ENCODE peak calls at places on chromosomes 2 and 18, in eight cellular contexts. One of them, this sample, is unnamed.

GRCh38 chr2:71546777-71547281 is 93.5 kb downstream of the DYSF start:
- DNase-seq in upper lobe of right lung: peak; percentile 57
- DNase-seq in cardiac muscle cell: no peak
- DNase-seq in left ventricle myocardium inferior: no peak
- DNase-seq in fibroblast of pulmonary artery: no peak
- DNase-seq in breast epithelium: no peak
- DNase-seq in lower leg skin: no peak
- DNase-seq in GM06990: no peak
- DNase-seq in this sample: no peak

GRCh38 chr2:39119732-39120520 is 925 bp downstream of the SOS1 start:
- DNase-seq in upper lobe of right lung: peak; percentile 84
- DNase-seq in cardiac muscle cell: peak; percentile 79
- DNase-seq in left ventricle myocardium inferior: peak; percentile 46
- DNase-seq in fibroblast of pulmonary artery: peak; percentile 55
- DNase-seq in breast epithelium: peak; percentile 36
- DNase-seq in lower leg skin: peak; percentile 23
- DNase-seq in GM06990: peak; percentile 77
- DNase-seq in this sample: no peak

GRCh38 chr2:22855761-22856184 is 529.2 kb upstream of the KLHL29 start:
- DNase-seq in upper lobe of right lung: no peak
- DNase-seq in cardiac muscle cell: peak; percentile 3
- DNase-seq in left ventricle myocardium inferior: peak; percentile 21
- DNase-seq in fibroblast of pulmonary artery: no peak
- DNase-seq in breast epithelium: no peak
- DNase-seq in lower leg skin: no peak
- DNase-seq in GM06990: no peak
- DNase-seq in this sample: no peak

GRCh38 chr2:135703300-135703699 is 38.4 kb upstream of the UBXN4 start:
- DNase-seq in upper lobe of right lung: no peak
- DNase-seq in cardiac muscle cell: no peak
- DNase-seq in left ventricle myocardium inferior: no peak
- DNase-seq in fibroblast of pulmonary artery: no peak
- DNase-seq in breast epithelium: no peak
- DNase-seq in lower leg skin: no peak
- DNase-seq in GM06990: no peak
- DNase-seq in this sample: no peak

GRCh38 chr2:187989925-187990623 is 301.6 kb upstream of the GULP1 start:
- DNase-seq in upper lobe of right lung: no peak
- DNase-seq in cardiac muscle cell: peak; percentile 52
- DNase-seq in left ventricle myocardium inferior: no peak
- DNase-seq in fibroblast of pulmonary artery: no peak
- DNase-seq in breast epithelium: no peak
- DNase-seq in lower leg skin: no peak
- DNase-seq in GM06990: no peak
- DNase-seq in this sample: no peak

GRCh38 chr2:103789716-103790085 is 1027.9 kb downstream of the TMEM182 start:
- DNase-seq in upper lobe of right lung: no peak
- DNase-seq in cardiac muscle cell: no peak
- DNase-seq in left ventricle myocardium inferior: no peak
- DNase-seq in fibroblast of pulmonary artery: no peak
- DNase-seq in breast epithelium: no peak
- DNase-seq in lower leg skin: no peak
- DNase-seq in GM06990: no peak
- DNase-seq in this sample: no peak

GRCh38 chr2:42969231-42970150 is 177.1 kb upstream of the HAAO start:
- DNase-seq in upper lobe of right lung: no peak
- DNase-seq in cardiac muscle cell: no peak
- DNase-seq in left ventricle myocardium inferior: no peak
- DNase-seq in fibroblast of pulmonary artery: peak; percentile 81
- DNase-seq in breast epithelium: no peak
- DNase-seq in lower leg skin: no peak
- DNase-seq in GM06990: no peak
- DNase-seq in this sample: no peak

GRCh38 chr2:95734976-95735890 is 143.4 kb downstream of the TRIM43 start:
- DNase-seq in upper lobe of right lung: no peak
- DNase-seq in cardiac muscle cell: no peak
- DNase-seq in left ventricle myocardium inferior: no peak
- DNase-seq in fibroblast of pulmonary artery: no peak
- DNase-seq in breast epithelium: no peak
- DNase-seq in lower leg skin: no peak
- DNase-seq in GM06990: peak; percentile 9
- DNase-seq in this sample: no peak

GRCh38 chr2:44495544-44495943 is 133.8 kb downstream of the CAMKMT start:
- DNase-seq in upper lobe of right lung: no peak
- DNase-seq in cardiac muscle cell: no peak
- DNase-seq in left ventricle myocardium inferior: no peak
- DNase-seq in fibroblast of pulmonary artery: no peak
- DNase-seq in breast epithelium: no peak
- DNase-seq in lower leg skin: no peak
- DNase-seq in GM06990: no peak
- DNase-seq in this sample: no peak

GRCh38 chr18:61998957-61999356 is 106.2 kb upstream of the RNF152 start:
- DNase-seq in upper lobe of right lung: no peak
- DNase-seq in cardiac muscle cell: no peak
- DNase-seq in left ventricle myocardium inferior: no peak
- DNase-seq in fibroblast of pulmonary artery: peak; percentile 88
- DNase-seq in breast epithelium: no peak
- DNase-seq in lower leg skin: no peak
- DNase-seq in GM06990: no peak
- DNase-seq in this sample: peak; percentile 97

GRCh38 chr2:79219383-79219988 is 59.9 kb upstream of the REG3A start:
- DNase-seq in upper lobe of right lung: no peak
- DNase-seq in cardiac muscle cell: peak; percentile 74
- DNase-seq in left ventricle myocardium inferior: no peak
- DNase-seq in fibroblast of pulmonary artery: peak; percentile 50
- DNase-seq in breast epithelium: no peak
- DNase-seq in lower leg skin: no peak
- DNase-seq in GM06990: no peak
- DNase-seq in this sample: peak; percentile 4

GRCh38 chr2:27212626-27213471 is 781 bp upstream of the SLC5A6 start:
- DNase-seq in upper lobe of right lung: no peak
- DNase-seq in cardiac muscle cell: peak; percentile 9
- DNase-seq in left ventricle myocardium inferior: no peak
- DNase-seq in fibroblast of pulmonary artery: peak; percentile 74
- DNase-seq in breast epithelium: peak; percentile 23
- DNase-seq in lower leg skin: no peak
- DNase-seq in GM06990: no peak
- DNase-seq in this sample: no peak

GRCh38 chr2:160703648-160704585 is 210.3 kb upstream of the RBMS1 start:
- DNase-seq in upper lobe of right lung: no peak
- DNase-seq in cardiac muscle cell: peak; percentile 35
- DNase-seq in left ventricle myocardium inferior: no peak
- DNase-seq in fibroblast of pulmonary artery: no peak
- DNase-seq in breast epithelium: no peak
- DNase-seq in lower leg skin: no peak
- DNase-seq in GM06990: peak; percentile 61
- DNase-seq in this sample: no peak

GRCh38 chr2:26164641-26165211 is 8.2 kb upstream of the GAREM2 start:
- DNase-seq in upper lobe of right lung: peak; percentile 18
- DNase-seq in cardiac muscle cell: no peak
- DNase-seq in left ventricle myocardium inferior: no peak
- DNase-seq in fibroblast of pulmonary artery: no peak
- DNase-seq in breast epithelium: no peak
- DNase-seq in lower leg skin: no peak
- DNase-seq in GM06990: no peak
- DNase-seq in this sample: no peak

GRCh38 chr2:136255648-136256461 is 137.9 kb upstream of the CXCR4 start:
- DNase-seq in upper lobe of right lung: no peak
- DNase-seq in cardiac muscle cell: no peak
- DNase-seq in left ventricle myocardium inferior: no peak
- DNase-seq in fibroblast of pulmonary artery: no peak
- DNase-seq in breast epithelium: no peak
- DNase-seq in lower leg skin: no peak
- DNase-seq in GM06990: peak; percentile 54
- DNase-seq in this sample: no peak

GRCh38 chr2:24576617-24577016 is 85.6 kb downstream of the NCOA1 start:
- DNase-seq in upper lobe of right lung: no peak
- DNase-seq in cardiac muscle cell: no peak
- DNase-seq in left ventricle myocardium inferior: no peak
- DNase-seq in fibroblast of pulmonary artery: no peak
- DNase-seq in breast epithelium: no peak
- DNase-seq in lower leg skin: no peak
- DNase-seq in GM06990: no peak
- DNase-seq in this sample: no peak

GRCh38 chr18:74512321-74513053 is 16.3 kb downstream of the CNDP2 start:
- DNase-seq in upper lobe of right lung: no peak
- DNase-seq in cardiac muscle cell: no peak
- DNase-seq in left ventricle myocardium inferior: no peak
- DNase-seq in fibroblast of pulmonary artery: no peak
- DNase-seq in breast epithelium: no peak
- DNase-seq in lower leg skin: no peak
- DNase-seq in GM06990: no peak
- DNase-seq in this sample: no peak

GRCh38 chr2:102025583-102026267 is 34.0 kb downstream of the IL1R2 start:
- DNase-seq in upper lobe of right lung: no peak
- DNase-seq in cardiac muscle cell: no peak
- DNase-seq in left ventricle myocardium inferior: no peak
- DNase-seq in fibroblast of pulmonary artery: no peak
- DNase-seq in breast epithelium: no peak
- DNase-seq in lower leg skin: no peak
- DNase-seq in GM06990: no peak
- DNase-seq in this sample: no peak

GRCh38 chr2:191257934-191258333 is 12.7 kb downstream of the MYO1B start:
- DNase-seq in upper lobe of right lung: no peak
- DNase-seq in cardiac muscle cell: no peak
- DNase-seq in left ventricle myocardium inferior: no peak
- DNase-seq in fibroblast of pulmonary artery: no peak
- DNase-seq in breast epithelium: no peak
- DNase-seq in lower leg skin: no peak
- DNase-seq in GM06990: no peak
- DNase-seq in this sample: no peak

GRCh38 chr2:227853204-227853629 is 18.2 kb upstream of the DAW1 start:
- DNase-seq in upper lobe of right lung: no peak
- DNase-seq in cardiac muscle cell: no peak
- DNase-seq in left ventricle myocardium inferior: no peak
- DNase-seq in fibroblast of pulmonary artery: peak; percentile 93
- DNase-seq in breast epithelium: peak; percentile 79
- DNase-seq in lower leg skin: no peak
- DNase-seq in GM06990: no peak
- DNase-seq in this sample: peak; percentile 16

GRCh38 chr18:8052237-8052701 is 485.2 kb downstream of the PTPRM start:
- DNase-seq in upper lobe of right lung: no peak
- DNase-seq in cardiac muscle cell: no peak
- DNase-seq in left ventricle myocardium inferior: no peak
- DNase-seq in fibroblast of pulmonary artery: peak; percentile 57
- DNase-seq in breast epithelium: no peak
- DNase-seq in lower leg skin: no peak
- DNase-seq in GM06990: no peak
- DNase-seq in this sample: peak; percentile 3

GRCh38 chr2:21836261-21836660 is 712.5 kb downstream of the TDRD15 start:
- DNase-seq in upper lobe of right lung: no peak
- DNase-seq in cardiac muscle cell: no peak
- DNase-seq in left ventricle myocardium inferior: no peak
- DNase-seq in fibroblast of pulmonary artery: peak; percentile 1
- DNase-seq in breast epithelium: no peak
- DNase-seq in lower leg skin: no peak
- DNase-seq in GM06990: no peak
- DNase-seq in this sample: no peak
- H3K4me3 ChIP-seq in upper lobe of right lung: no peak overlapping the region
- H3K4me3 ChIP-seq in cardiac muscle cell: no peak overlapping the region
- H3K4me3 ChIP-seq in left ventricle myocardium inferior: no peak overlapping the region
- H3K4me3 ChIP-seq in fibroblast of pulmonary artery: no peak overlapping the region
- H3K4me3 ChIP-seq in breast epithelium: no peak overlapping the region
- H3K4me3 ChIP-seq in lower leg skin: no peak overlapping the region
- H3K4me3 ChIP-seq in GM06990: no peak overlapping the region
- H3K4me3 ChIP-seq in this sample: no peak overlapping the region

DNA sequence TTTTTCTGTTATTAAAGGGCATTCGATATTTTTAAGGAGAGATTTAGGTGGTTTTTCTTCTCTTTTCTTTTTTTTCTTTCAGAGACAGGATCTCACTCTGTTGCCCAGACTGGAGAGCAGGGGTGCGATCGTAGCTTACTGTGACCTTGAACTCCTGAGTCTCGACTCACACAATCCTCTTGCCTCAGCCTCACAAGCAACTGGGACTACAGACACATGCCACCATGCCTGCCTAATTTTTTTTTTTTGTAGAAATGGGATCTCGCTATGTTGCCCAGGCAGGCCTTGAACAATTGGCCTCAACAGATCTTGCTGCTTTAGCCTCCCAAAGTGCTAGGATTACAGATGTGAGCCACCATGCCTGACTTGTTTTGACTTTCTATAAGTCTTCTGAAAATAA is 26.3 kb downstream of the PMAIP1 start:
- DNase-seq in upper lobe of right lung: no peak
- DNase-seq in cardiac muscle cell: no peak
- DNase-seq in left ventricle myocardium inferior: no peak
- DNase-seq in fibroblast of pulmonary artery: no peak
- DNase-seq in breast epithelium: no peak
- DNase-seq in lower leg skin: no peak
- DNase-seq in GM06990: no peak
- DNase-seq in this sample: no peak
- H3K4me3 ChIP-seq in upper lobe of right lung: no peak overlapping the region
- H3K4me3 ChIP-seq in cardiac muscle cell: no peak overlapping the region
- H3K4me3 ChIP-seq in left ventricle myocardium inferior: no peak overlapping the region
- H3K4me3 ChIP-seq in fibroblast of pulmonary artery: no peak overlapping the region
- H3K4me3 ChIP-seq in breast epithelium: no peak overlapping the region
- H3K4me3 ChIP-seq in lower leg skin: no peak overlapping the region
- H3K4me3 ChIP-seq in GM06990: no peak overlapping the region
- H3K4me3 ChIP-seq in this sample: no peak overlapping the region

DNA sequence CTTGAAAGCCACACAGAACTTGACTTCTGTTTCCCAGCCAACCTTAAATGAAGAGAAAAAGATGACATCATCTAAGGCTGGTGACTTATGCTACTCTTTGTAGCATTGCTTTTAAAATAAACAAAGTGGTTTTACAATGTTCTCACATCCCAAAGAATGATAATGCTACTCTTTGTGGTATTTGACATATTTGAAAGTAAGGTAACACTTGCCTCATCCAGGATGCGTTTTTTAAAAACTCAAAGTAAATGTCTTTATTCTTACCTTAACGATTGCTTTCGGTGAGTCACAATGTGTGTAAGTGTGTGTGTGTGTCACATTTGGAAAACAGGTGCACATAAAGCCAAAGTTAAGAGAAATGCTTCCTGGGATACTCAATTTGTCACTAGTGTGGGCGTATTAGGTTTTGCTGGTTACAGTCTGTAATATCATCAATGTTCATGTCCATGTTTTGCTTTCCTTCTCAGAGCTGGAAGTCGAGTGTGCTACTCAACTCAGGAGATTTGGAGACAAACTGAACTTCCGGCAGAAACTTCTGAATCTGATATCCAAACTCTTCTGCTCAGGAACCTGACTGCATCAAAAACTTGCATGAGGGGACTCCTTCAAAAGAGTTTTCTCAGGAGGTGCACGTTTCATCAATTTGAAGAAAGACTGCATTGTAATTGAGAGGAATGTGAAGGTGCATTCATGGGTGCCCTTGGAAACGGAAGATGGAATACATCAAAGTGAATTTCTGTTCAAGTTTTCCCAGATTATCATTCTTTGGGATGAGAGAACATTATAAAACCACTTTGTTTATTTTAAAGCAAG is 2.6 kb downstream of the PMAIP1 start:
- DNase-seq in upper lobe of right lung: no peak
- DNase-seq in cardiac muscle cell: no peak
- DNase-seq in left ventricle myocardium inferior: no peak
- DNase-seq in fibroblast of pulmonary artery: peak; percentile 62
- DNase-seq in breast epithelium: no peak
- DNase-seq in lower leg skin: no peak
- DNase-seq in GM06990: peak; percentile 56
- DNase-seq in this sample: no peak
- H3K4me3 ChIP-seq in upper lobe of right lung: no peak overlapping the region
- H3K4me3 ChIP-seq in cardiac muscle cell: no peak overlapping the region
- H3K4me3 ChIP-seq in left ventricle myocardium inferior: no peak overlapping the region
- H3K4me3 ChIP-seq in fibroblast of pulmonary artery: peak overlapping the region; percentile 78
- H3K4me3 ChIP-seq in breast epithelium: no peak overlapping the region
- H3K4me3 ChIP-seq in lower leg skin: no peak overlapping the region
- H3K4me3 ChIP-seq in GM06990: peak overlapping the region; percentile 73
- H3K4me3 ChIP-seq in this sample: peak overlapping the region; percentile 87

GRCh38 chr2:28705743-28706142 is 45.9 kb upstream of the PPP1CB start:
- DNase-seq in upper lobe of right lung: no peak
- DNase-seq in cardiac muscle cell: no peak
- DNase-seq in left ventricle myocardium inferior: no peak
- DNase-seq in fibroblast of pulmonary artery: no peak
- DNase-seq in breast epithelium: no peak
- DNase-seq in lower leg skin: no peak
- DNase-seq in GM06990: no peak
- DNase-seq in this sample: no peak
- H3K4me3 ChIP-seq in upper lobe of right lung: no peak overlapping the region
- H3K4me3 ChIP-seq in cardiac muscle cell: no peak overlapping the region
- H3K4me3 ChIP-seq in left ventricle myocardium inferior: no peak overlapping the region
- H3K4me3 ChIP-seq in fibroblast of pulmonary artery: no peak overlapping the region
- H3K4me3 ChIP-seq in breast epithelium: no peak overlapping the region
- H3K4me3 ChIP-seq in lower leg skin: no peak overlapping the region
- H3K4me3 ChIP-seq in GM06990: no peak overlapping the region
- H3K4me3 ChIP-seq in this sample: no peak overlapping the region

This sample was measured in HFF-Myc.